ENCODE peak calls at places on chromosomes 16 and 17, in seven cellular contexts. B is Peyer's patch, I is choroid plexus epithelial cell, G is NCI-H146, F is PC-9, A is HTR-8/SVneo, N is neural progenitor cell. M is an unnamed sample.

GRCh38 chr16:82756283-82756599 is 129.5 kb downstream of the CDH13 start:
- DNase-seq in N (no peak), B (no peak), A (no peak), F (no peak), G (no peak), I (peak; percentile 46), M (no peak)

GRCh38 chr17:34579979-34580684 is 750 bp downstream of the TMEM132E start:
- DNase-seq in F (no peak), G (no peak), B (no peak), N (peak; percentile 75), A (no peak), I (peak; percentile 2), M (no peak)

GRCh38 chr16:85015481-85016177 is 4.3 kb upstream of the ZDHHC7 start:
- DNase-seq in A (no peak), B (no peak), N (no peak), G (no peak), I (peak; percentile 68), F (peak; percentile 64), M (no peak)

GRCh38 chr17:34610038-34610437 is 30.7 kb downstream of the TMEM132E start:
- DNase-seq in G (no peak), I (no peak), N (no peak), B (no peak), A (no peak), F (no peak), M (no peak)

GRCh38 chr16:57834936-57835335 is 32.6 kb upstream of the KIFC3 start:
- DNase-seq in F (peak; percentile 62), I (peak; percentile 66), B (no peak), N (peak; percentile 48), A (no peak), G (no peak), M (peak; percentile 26)

GRCh38 chr16:2170587-2171435 is 15.2 kb downstream of the TRAF7 start:
- DNase-seq in N (no peak), G (no peak), I (no peak), F (no peak), A (no peak), B (no peak), M (no peak)

GRCh38 chr17:65473363-65473762 is 88.1 kb downstream of the AXIN2 start:
- DNase-seq in N (no peak), A (no peak), F (no peak), I (no peak), G (no peak), B (no peak), M (no peak)

GRCh38 chr17:71208111-71208704 is 912.6 kb upstream of the SOX9 start:
- DNase-seq in F (peak; percentile 37), G (no peak), I (peak; percentile 55), N (no peak), A (peak; percentile 6), B (no peak), M (peak; percentile 24)

GRCh38 chr16:68081796-68082567 is 3.2 kb upstream of the NFATC3 start:
- DNase-seq in F (no peak), B (peak; percentile 11), A (no peak), N (no peak), G (no peak), I (no peak), M (no peak)

GRCh38 chr17:47719411-47720152 is 13.5 kb upstream of the TBX21 start:
- DNase-seq in B (no peak), F (peak; percentile 84), N (no peak), I (peak; percentile 54), A (peak; percentile 86), G (no peak), M (peak; percentile 14)

GRCh38 chr16:47713225-47713595 is 252.1 kb downstream of the PHKB start:
- DNase-seq in B (no peak), N (no peak), G (no peak), A (peak; percentile 19), F (peak; percentile 64), I (peak; percentile 58), M (peak; percentile 52)

GRCh38 chr16:53912155-53912554 is 208.2 kb downstream of the FTO start:
- DNase-seq in I (no peak), B (no peak), A (no peak), G (no peak), F (peak; percentile 36), N (no peak), M (peak; percentile 80)

GRCh38 chr16:25135239-25135878 is 23.8 kb downstream of the LCMT1 start:
- DNase-seq in B (no peak), F (peak; percentile 41), N (no peak), A (no peak), I (peak; percentile 71), G (peak; percentile 26), M (peak; percentile 49)

GRCh38 chr17:29572691-29573557 is 4.4 kb downstream of the TP53I13 start:
- DNase-seq in F (peak; percentile 17), I (peak; percentile 60), G (no peak), B (peak; percentile 63), A (no peak), N (peak; percentile 82), M (no peak)

GRCh38 chr17:21218101-21218500 is 4.1 kb upstream of the TMEM11 start:
- DNase-seq in A (peak; percentile 59), I (peak; percentile 29), B (no peak), G (no peak), F (no peak), N (peak; percentile 24), M (peak; percentile 56)

GRCh38 chr16:2056077-2056476 is 8.3 kb downstream of the TSC2 start:
- DNase-seq in G (no peak), B (no peak), A (no peak), I (peak; percentile 41), N (no peak), F (no peak), M (no peak)

GRCh38 chr16:16163571-16163970 is 59.7 kb downstream of the ABCC6 start:
- DNase-seq in B (no peak), F (no peak), I (no peak), A (no peak), N (no peak), G (no peak), M (no peak)

GRCh38 chr17:80520810-80521209 is 23.8 kb upstream of the RPTOR start:
- DNase-seq in A (no peak), I (no peak), N (no peak), F (no peak), G (no peak), B (no peak), M (no peak)

GRCh38 chr17:47615766-47616424 is 33.8 kb upstream of the KPNB1 start:
- DNase-seq in I (peak; percentile 71), F (peak; percentile 49), B (no peak), G (peak; percentile 55), A (peak; percentile 64), N (peak; percentile 69), M (no peak)

GRCh38 chr17:76868669-76869208 is 535 bp downstream of the MGAT5B start:
- DNase-seq in I (no peak), F (no peak), N (peak; percentile 67), G (peak; percentile 42), A (no peak), B (no peak), M (no peak)

GRCh38 chr16:27984121-27984520 is 79.4 kb downstream of the GSG1L start:
- DNase-seq in F (no peak), N (no peak), G (no peak), I (no peak), B (no peak), A (no peak), M (no peak)

GRCh38 chr16:76292218-76292617 is 15.0 kb downstream of the CNTNAP4 start:
- DNase-seq in B (no peak), G (peak; percentile 41), F (no peak), I (no peak), N (no peak), A (no peak), M (no peak)

GRCh38 chr17:65743313-65743665 is 181.8 kb upstream of the AXIN2 start:
- DNase-seq in A (no peak), I (peak; percentile 69), G (no peak), F (no peak), B (no peak), N (no peak), M (no peak)

GRCh38 chr17:76471498-76472257 is 4.3 kb downstream of the AANAT start:
- DNase-seq in A (no peak), F (no peak), G (no peak), I (no peak), N (no peak), B (no peak), M (no peak)

GRCh38 chr16:57863434-57864160 is 61.3 kb upstream of the KIFC3 start:
- DNase-seq in N (peak; percentile 70), B (no peak), G (peak; percentile 30), A (peak; percentile 81), F (peak; percentile 78), I (peak; percentile 92), M (peak; percentile 85)

GRCh38 chr16:77431131-77431670 is 3.6 kb downstream of the ADAMTS18 start:
- DNase-seq in N (no peak), F (no peak), A (no peak), G (no peak), B (no peak), I (no peak), M (no peak)

M was measured in NCI-H226.